ENCODE peak calls at places on chromosome 4, in ten cellular contexts. T, E, F, U, X, S, J, O, P and Y are unnamed samples.
A peak's percentile ranks its signal among the peaks of the same experiment; 100 is the strongest.

GRCh38 chr4:87805971-87806370 is 6.6 kb downstream of the IBSP start:
- DNase-seq in X (no peak), P (no peak), E (peak; percentile 37), U (no peak), J (no peak), T (no peak), F (no peak), S (no peak), O (no peak), Y (no peak)

GRCh38 chr4:61663310-61663709 is 463.2 kb downstream of the ADGRL3 start:
- DNase-seq in F (no peak), U (no peak), E (no peak), J (no peak), P (no peak), O (no peak), X (no peak), T (no peak), S (no peak), Y (no peak)

GRCh38 chr4:144209491-144209890 is 69.0 kb upstream of the GYPA start:
- DNase-seq in E (no peak), T (no peak), S (no peak), P (no peak), O (no peak), X (no peak), J (no peak), F (no peak), U (no peak), Y (no peak)

GRCh38 chr4:2243682-2244380 is 1.9 kb upstream of the HAUS3 start:
- DNase-seq in E (peak; percentile 34), X (no peak), F (peak; percentile 43), P (peak; percentile 82), O (no peak), J (peak; percentile 46), S (no peak), U (peak; percentile 54), T (no peak), Y (no peak)

GRCh38 chr4:174256277-174256713 is 27.2 kb downstream of the FBXO8 start:
- DNase-seq in U (no peak), P (no peak), S (no peak), O (no peak), T (no peak), E (peak; percentile 62), X (no peak), J (no peak), F (peak; percentile 4), Y (no peak)

GRCh38 chr4:186728631-186729271 is 5.1 kb upstream of the FAT1 start:
- DNase-seq in E (peak; percentile 29), S (no peak), P (no peak), T (no peak), F (no peak), J (no peak), U (no peak), X (no peak), O (no peak), Y (no peak)

GRCh38 chr4:4474496-4474895 is 67.4 kb downstream of the STX18 start:
- DNase-seq in T (no peak), E (no peak), O (no peak), U (no peak), F (no peak), P (no peak), S (no peak), J (no peak), X (no peak), Y (no peak)

GRCh38 chr4:76622126-76622525 is 187.1 kb downstream of the SHROOM3 start:
- DNase-seq in J (no peak), U (no peak), E (peak; percentile 65), T (no peak), P (no peak), X (no peak), S (no peak), F (no peak), O (no peak), Y (no peak)

GRCh38 chr4:19266566-19266965 is 985.1 kb upstream of the SLIT2 start:
- DNase-seq in T (no peak), F (no peak), U (no peak), E (peak; percentile 8), S (no peak), P (no peak), J (no peak), O (no peak), X (no peak), Y (no peak)

GRCh38 chr4:90078440-90078839 is 48.8 kb upstream of the CCSER1 start:
- DNase-seq in X (no peak), O (no peak), J (no peak), T (no peak), P (no peak), E (peak; percentile 21), U (no peak), S (no peak), F (no peak), Y (no peak)

GRCh38 chr4:47383829-47384427 is 79.6 kb downstream of the COMMD8 start:
- DNase-seq in X (no peak), S (no peak), P (peak; percentile 47), T (no peak), F (peak; percentile 27), J (no peak), U (no peak), O (peak; percentile 44), E (peak; percentile 61), Y (peak; percentile 16)

GRCh38 chr4:36198068-36198808 is 46.1 kb downstream of the ARAP2 start:
- DNase-seq in T (no peak), U (no peak), F (no peak), E (no peak), X (no peak), S (no peak), O (no peak), J (no peak), P (no peak), Y (no peak)

GRCh38 chr4:66489783-66490452 is 819.6 kb upstream of the EPHA5 start:
- DNase-seq in F (no peak), S (no peak), O (no peak), E (peak; percentile 30), X (no peak), T (no peak), U (no peak), P (no peak), J (no peak), Y (no peak)

GRCh38 chr4:142663828-142664227 is 182.3 kb downstream of the INPP4B start:
- DNase-seq in J (no peak), E (no peak), F (no peak), S (no peak), T (no peak), O (no peak), X (no peak), U (no peak), P (no peak), Y (no peak)

GRCh38 chr4:128349921-128350320 is 62.3 kb upstream of the PGRMC2 start:
- DNase-seq in U (no peak), J (no peak), F (peak; percentile 14), E (peak; percentile 95), X (no peak), S (no peak), T (no peak), O (peak; percentile 67), P (no peak), Y (peak; percentile 31)

GRCh38 chr4:163161536-163162205 is 5.0 kb downstream of the NAF1 start:
- DNase-seq in X (no peak), E (peak; percentile 63), P (peak; percentile 76), O (no peak), F (no peak), S (peak; percentile 14), T (peak; percentile 2), U (peak; percentile 11), J (no peak), Y (no peak)